ENCODE peak calls at places on chromosomes 3 and 15, in four cellular contexts. I is GM12878, P is SK-N-SH, L is HepG2. A is an unnamed sample. For H4K20me1, the result is how much of the 10 kb centered on the place peaks cover.

GRCh38 chr3:14765065-14765410 is 53.7 kb upstream of the FGD5 start:
- DNase-seq in I (no peak), P (no peak), L (no peak), A (no peak)

GRCh38 chr3:97793415-97794019 is 28.3 kb upstream of the CRYBG3 start:
- DNase-seq in I (peak), P (peak), L (peak), A (no peak)

GRCh38 chr3:64687781-64688515 is at the start of gene ADAMTS9:
- DNase-seq in I (no peak), P (peak), L (no peak), A (no peak)

GRCh38 chr15:78671626-78672211 is 30.7 kb upstream of the CHRNB4 start:
- DNase-seq in I (no peak), P (peak), L (no peak), A (peak)

GRCh38 chr15:80570553-80570952 is 124.6 kb upstream of the ABHD17C start:
- DNase-seq in I (no peak), P (no peak), L (no peak), A (no peak)

GRCh38 chr15:48358229-48358641 is 27.0 kb downstream of the DUT start:
- DNase-seq in I (no peak), P (peak), L (no peak), A (no peak)

GRCh38 chr3:37174532-37175126 is at the start of gene LRRFIP2:
- DNase-seq in I (peak), P (peak), L (no peak), A (no peak)

GRCh38 chr3:48636149-48636548 is 888 bp upstream of the SLC26A6 start:
- DNase-seq in I (no peak), P (no peak), L (no peak), A (no peak)

GRCh38 chr3:189839576-189839975 is 208.4 kb downstream of the TP63 start:
- DNase-seq in I (no peak), P (no peak), L (no peak), A (no peak)

GRCh38 chr15:72907733-72908132 is 124.2 kb upstream of the ADPGK start:
- DNase-seq in I (no peak), P (peak), L (no peak), A (no peak)

GRCh38 chr3:56725175-56725574 is 42.1 kb upstream of the TASOR start:
- DNase-seq in I (peak), P (no peak), L (no peak), A (no peak)

GRCh38 chr15:61364871-61365270 is 135.8 kb upstream of the RORA start:
- DNase-seq in I (no peak), P (no peak), L (peak), A (peak)

GRCh38 chr3:31382856-31383255 is 149.9 kb upstream of the STT3B start:
- DNase-seq in I (no peak), P (no peak), L (no peak), A (no peak)

GRCh38 chr3:127899200-127899599 is 15.8 kb upstream of the KBTBD12 start:
- DNase-seq in I (no peak), P (no peak), L (no peak), A (no peak)

GRCh38 chr3:56001537-56001936 is 466.7 kb downstream of the ERC2 start:
- DNase-seq in I (no peak), P (no peak), L (no peak), A (no peak)

GRCh38 chr15:59996498-59997041 is 7.5 kb upstream of the FOXB1 start:
- DNase-seq in I (no peak), P (peak), L (peak), A (no peak)

GRCh38 chr3:13477946-13478345 is 2.2 kb upstream of the HDAC11 start:
- DNase-seq in I (no peak), P (no peak), L (peak), A (no peak)

GRCh38 chr15:40338041-40338657 is 2.6 kb downstream of the CCDC9B start:
- DNase-seq in I (no peak), P (peak), L (peak), A (peak)

GRCh38 chr15:74251187-74251811 is 15.2 kb downstream of the CCDC33 start:
- DNase-seq in I (no peak), P (peak), L (no peak), A (no peak)

GRCh38 chr15:36175781-36176211 is 403.6 kb upstream of the CDIN1 start:
- DNase-seq in I (no peak), P (peak), L (no peak), A (no peak)

GRCh38 chr15:29945943-29946591 is 123.8 kb upstream of the TJP1 start:
- DNase-seq in I (no peak), P (no peak), L (no peak), A (no peak)

GRCh38 chr3:24363242-24363641 is 131.4 kb downstream of the THRB start:
- DNase-seq in I (no peak), P (no peak), L (peak), A (no peak)

GRCh38 chr3:58077586-58078285 is 69.5 kb downstream of the FLNB start:
- DNase-seq in I (no peak), P (no peak), L (no peak), A (no peak)

GRCh38 chr3:185928532-185928931 is 9.3 kb downstream of the TRA2B start:
- DNase-seq in I (no peak), P (no peak), L (no peak), A (no peak)

GRCh38 chr15:62559049-62559733 is 394.1 kb upstream of the C2CD4B start:
- DNase-seq in I (no peak), P (no peak), L (no peak), A (no peak)

GRCh38 chr15:65183847-65184159 is 1.3 kb downstream of the CLPX start:
- DNase-seq in I (no peak), P (no peak), L (no peak), A (no peak)

GRCh38 chr3:109275702-109276293 is 40.5 kb downstream of the DPPA2 start:
- DNase-seq in I (no peak), P (peak), L (peak), A (peak)

GRCh38 chr3:102630531-102630930 is 195.7 kb downstream of the ZPLD1 start:
- DNase-seq in I (no peak), P (no peak), L (no peak), A (no peak)

GRCh38 chr3:172051310-172051956 is 12.1 kb downstream of the FNDC3B start:
- DNase-seq in I (no peak), P (no peak), L (no peak), A (no peak)
- H4K20me1 ChIP-seq in I (under half), P (half or more), L (half or more), A (under half)

DNA sequence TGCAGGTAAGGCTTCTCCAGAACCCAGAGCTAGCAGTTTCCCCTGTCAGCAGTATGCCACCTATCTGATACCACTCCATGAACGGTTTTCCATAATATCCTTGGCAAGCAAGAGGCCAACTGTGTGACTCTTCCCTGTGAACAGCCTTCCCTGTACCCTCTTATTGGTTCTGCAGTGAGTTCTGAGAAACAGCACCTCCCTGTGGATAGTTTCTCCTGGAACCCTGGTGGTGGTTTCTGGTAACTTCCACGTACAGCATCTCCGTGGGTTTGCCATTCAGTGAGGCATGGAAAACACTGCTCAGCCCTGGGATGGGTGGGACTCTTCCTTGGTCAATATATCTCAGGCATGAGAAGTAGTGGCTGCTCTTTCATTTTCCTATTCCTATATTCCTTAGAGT is 19.4 kb upstream of the SERPINI2 start:
- DNase-seq in I (no peak), P (peak), L (peak), A (no peak)
- TF ChIP-seq TCF12 in I (no peak), P (no peak), L (no peak), A (no peak)

GRCh38 chr15:68283401-68283800 is 5.9 kb downstream of the FEM1B start:
- DNase-seq in I (no peak), P (no peak), L (no peak), A (no peak)

GRCh38 chr15:68279218-68279533 is 1.6 kb downstream of the FEM1B start:
- DNase-seq in I (no peak), P (no peak), L (no peak), A (no peak)

GRCh38 chr15:68278345-68279217 is 1.0 kb downstream of the FEM1B start:
- DNase-seq in I (no peak), P (peak), L (peak), A (no peak)

GRCh38 chr15:68279779-68280745 is 2.5 kb downstream of the FEM1B start:
- DNase-seq in I (no peak), P (no peak), L (no peak), A (no peak)

GRCh38 chr15:68281008-68281407 is 3.5 kb downstream of the FEM1B start:
- DNase-seq in I (no peak), P (no peak), L (no peak), A (no peak)
- H4K20me1 ChIP-seq in I (under half), P (half or more), L (under half), A (under half)

GRCh38 chr3:16050641-16051467 is 123.6 kb upstream of the GALNT15 start:
- DNase-seq in I (no peak), P (no peak), L (no peak), A (no peak)
- TF ChIP-seq TCF12 in I (no peak), P (no peak), L (no peak), A (no peak)

GRCh38 chr3:143010024-143010423 is 8.7 kb downstream of the U2SURP start:
- DNase-seq in I (no peak), P (no peak), L (no peak), A (no peak)
- H4K20me1 ChIP-seq in I (under half), P (half or more), L (half or more), A (under half)